ENCODE peak calls at places on chromosomes 11 and 22, in five cellular contexts. M, I, V, J and U are unnamed samples.

GRCh38 chr11:65366340-65366773 is 11.8 kb downstream of the TIGD3 start:
- DNase-seq in M (peak), I (peak), V (peak), J (peak), U (peak)

GRCh38 chr22:36587289-36588154 is 58.6 kb upstream of the EIF3D start:
- DNase-seq in M (no peak), I (no peak), V (peak), J (no peak), U (no peak)

GRCh38 chr11:109940816-109941215 is 152.4 kb upstream of the ZC3H12C start:
- DNase-seq in M (no peak), I (no peak), V (peak), J (no peak), U (no peak)

GRCh38 chr11:77109236-77110019 is 6.8 kb downstream of the OMP start:
- DNase-seq in M (no peak), I (no peak), V (peak), J (no peak), U (no peak)

GRCh38 chr11:4459470-4459869 is 10.4 kb downstream of the OR52K2 start:
- DNase-seq in M (no peak), I (no peak), V (no peak), J (no peak), U (no peak)

GRCh38 chr22:32329202-32329645 is 28.4 kb upstream of the RFPL3 start:
- DNase-seq in M (no peak), I (no peak), V (no peak), J (no peak), U (no peak)

GRCh38 chr11:495537-495931 is 11.5 kb downstream of the RNH1 start:
- DNase-seq in M (no peak), I (no peak), V (no peak), J (no peak), U (no peak)

GRCh38 chr11:67629386-67630229 is at the start of gene NUDT8:
- DNase-seq in M (peak), I (peak), V (peak), J (peak), U (peak)

GRCh38 chr11:35978173-35978572 is 34.3 kb downstream of the LDLRAD3 start:
- DNase-seq in M (no peak), I (no peak), V (no peak), J (no peak), U (no peak)

GRCh38 chr11:8744423-8744822 is 61.8 kb downstream of the RPL27A start:
- DNase-seq in M (no peak), I (no peak), V (no peak), J (no peak), U (no peak)

GRCh38 chr22:22546490-22546889 is 12.6 kb downstream of the PRAME start:
- DNase-seq in M (no peak), I (no peak), V (peak), J (no peak), U (no peak)

GRCh38 chr22:19566599-19567382 is 42.6 kb upstream of the CLDN5 start:
- DNase-seq in M (no peak), I (no peak), V (no peak), J (no peak), U (no peak)

GRCh38 chr11:34154059-34154875 is 48.8 kb downstream of the NAT10 start:
- DNase-seq in M (no peak), I (no peak), V (no peak), J (no peak), U (peak)

GRCh38 chr22:39368402-39368801 is 18.6 kb downstream of the SYNGR1 start:
- DNase-seq in M (no peak), I (no peak), V (no peak), J (no peak), U (no peak)

GRCh38 chr11:70716986-70717775 is 318.9 kb downstream of the CTTN start:
- DNase-seq in M (no peak), I (no peak), V (no peak), J (no peak), U (no peak)

GRCh38 chr22:46500201-46500600 is 37.2 kb downstream of the CELSR1 start:
- DNase-seq in M (no peak), I (no peak), V (no peak), J (no peak), U (no peak)

GRCh38 chr22:31271026-31271425 is 21.3 kb downstream of the PIK3IP1 start:
- DNase-seq in M (no peak), I (no peak), V (no peak), J (no peak), U (no peak)

GRCh38 chr11:40162901-40163300 is 1296.6 kb downstream of the LRRC4C start:
- DNase-seq in M (no peak), I (no peak), V (no peak), J (no peak), U (no peak)

GRCh38 chr11:121615506-121615905 is 162.7 kb upstream of the SORL1-AS1 start:
- DNase-seq in M (no peak), I (no peak), V (peak), J (no peak), U (no peak)

GRCh38 chr11:106950067-106950491 is 68.2 kb downstream of the GUCY1A2 start:
- DNase-seq in M (peak), I (no peak), V (no peak), J (no peak), U (no peak)

GRCh38 chr11:46285594-46286033 is 8.2 kb downstream of the CREB3L1 start:
- DNase-seq in M (no peak), I (no peak), V (peak), J (no peak), U (no peak)

GRCh38 chr11:128734439-128735224 is 40.8 kb downstream of the FLI1 start:
- DNase-seq in M (peak), I (no peak), V (no peak), J (no peak), U (no peak)

GRCh38 chr22:19853879-19854777 is 546 bp downstream of the GNB1L start:
- DNase-seq in M (peak), I (peak), V (peak), J (peak), U (peak)

GRCh38 chr11:72760543-72761400 is 8.6 kb upstream of the ARAP1 start:
- DNase-seq in M (no peak), I (no peak), V (peak), J (no peak), U (no peak)

GRCh38 chr11:72766152-72766902 is 14.1 kb upstream of the ARAP1 start:
- DNase-seq in M (no peak), I (no peak), V (no peak), J (no peak), U (no peak)

GRCh38 chr11:72764503-72764902 is 12.3 kb upstream of the ARAP1 start:
- DNase-seq in M (no peak), I (no peak), V (no peak), J (no peak), U (no peak)

GRCh38 chr11:72762641-72763304 is 10.6 kb upstream of the ARAP1 start:
- DNase-seq in M (peak), I (no peak), V (no peak), J (peak), U (peak)

GRCh38 chr11:72763823-72764222 is 11.6 kb upstream of the ARAP1 start:
- DNase-seq in M (no peak), I (no peak), V (no peak), J (no peak), U (no peak)
- TF ChIP-seq CTCF in M (no peak), I (no peak), V (no peak), J (no peak), U (no peak)

DNA sequence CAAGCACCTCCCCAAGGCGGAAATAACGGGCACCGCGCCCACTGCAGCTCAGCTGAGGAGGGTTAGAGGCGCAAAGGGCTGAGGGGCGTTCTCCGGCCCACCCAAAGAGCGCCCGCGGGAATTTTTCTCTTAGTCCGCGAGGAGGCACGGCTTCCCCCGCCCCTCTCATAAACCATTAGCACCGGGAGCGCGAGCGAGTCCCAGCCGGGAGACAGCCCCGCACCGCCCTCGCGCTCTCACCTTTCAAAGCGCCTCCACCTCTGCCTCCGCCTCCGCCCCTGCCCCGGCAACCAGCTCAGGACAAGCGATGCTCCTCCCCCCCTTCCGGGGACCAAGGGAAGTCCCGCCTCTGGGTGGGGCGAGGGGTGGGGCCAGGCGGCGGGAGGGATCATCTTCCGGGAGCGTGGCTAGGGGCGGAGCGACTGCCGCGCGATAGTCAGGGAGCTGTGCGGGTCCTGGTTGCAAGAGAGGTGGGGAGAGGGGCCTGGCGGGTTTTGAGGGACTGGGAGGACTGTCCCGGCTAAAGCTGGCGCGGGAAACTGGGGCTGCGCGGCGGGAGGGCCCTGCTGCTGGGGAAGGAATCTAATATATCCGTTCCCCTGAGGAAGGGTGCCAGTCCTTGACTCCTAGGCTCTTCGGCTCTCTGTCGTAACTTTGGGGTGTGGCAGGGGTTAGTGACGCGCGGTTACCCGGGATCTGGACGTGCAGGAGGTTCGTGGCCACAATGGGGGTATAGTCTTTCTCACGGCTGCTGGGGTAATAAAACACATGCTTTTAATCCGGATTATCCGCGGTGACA is at the start of the genes CCDC82 and JRKL:
- DNase-seq in M (peak), I (peak), V (peak), J (peak), U (peak)
- TF ChIP-seq CTCF in M (no peak), I (no peak), V (no peak), J (no peak), U (no peak)

DNA sequence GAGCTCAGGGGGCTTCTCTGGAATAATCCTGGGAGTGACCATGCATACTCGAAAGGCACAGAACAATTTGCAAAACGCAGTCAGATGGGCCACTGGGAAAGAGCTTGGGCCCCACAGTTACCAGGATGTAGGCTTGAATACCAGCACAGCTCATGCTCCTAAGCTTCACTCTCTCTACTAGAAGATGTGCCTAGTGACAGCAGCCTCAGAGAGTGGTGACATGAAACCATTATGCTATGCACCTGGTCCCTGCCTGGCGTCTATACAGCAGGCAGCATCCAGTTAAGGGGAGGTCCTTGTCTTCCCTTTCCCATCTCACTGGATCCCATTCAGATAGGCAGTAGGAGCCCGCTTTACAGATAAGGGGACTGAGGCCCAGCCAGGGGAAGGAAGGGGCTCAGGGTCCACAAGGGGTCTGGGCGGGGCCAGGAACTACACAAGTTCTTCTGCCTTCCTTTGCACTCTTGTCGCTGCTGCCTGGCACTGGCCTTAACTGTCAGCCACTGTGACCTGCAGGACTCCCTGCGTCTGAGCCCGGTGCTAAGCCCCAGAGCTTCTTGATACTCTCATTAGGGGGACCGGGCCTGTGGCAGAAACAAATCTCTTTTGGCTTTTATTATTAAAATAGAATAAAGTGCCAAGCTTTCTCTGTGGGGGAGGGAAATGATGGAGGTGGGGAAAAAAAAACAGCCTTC is 21.2 kb upstream of the RASD2 start:
- DNase-seq in M (no peak), I (no peak), V (no peak), J (no peak), U (no peak)
- TF ChIP-seq CTCF in M (no peak), I (no peak), V (no peak), J (no peak), U (no peak)

DNA sequence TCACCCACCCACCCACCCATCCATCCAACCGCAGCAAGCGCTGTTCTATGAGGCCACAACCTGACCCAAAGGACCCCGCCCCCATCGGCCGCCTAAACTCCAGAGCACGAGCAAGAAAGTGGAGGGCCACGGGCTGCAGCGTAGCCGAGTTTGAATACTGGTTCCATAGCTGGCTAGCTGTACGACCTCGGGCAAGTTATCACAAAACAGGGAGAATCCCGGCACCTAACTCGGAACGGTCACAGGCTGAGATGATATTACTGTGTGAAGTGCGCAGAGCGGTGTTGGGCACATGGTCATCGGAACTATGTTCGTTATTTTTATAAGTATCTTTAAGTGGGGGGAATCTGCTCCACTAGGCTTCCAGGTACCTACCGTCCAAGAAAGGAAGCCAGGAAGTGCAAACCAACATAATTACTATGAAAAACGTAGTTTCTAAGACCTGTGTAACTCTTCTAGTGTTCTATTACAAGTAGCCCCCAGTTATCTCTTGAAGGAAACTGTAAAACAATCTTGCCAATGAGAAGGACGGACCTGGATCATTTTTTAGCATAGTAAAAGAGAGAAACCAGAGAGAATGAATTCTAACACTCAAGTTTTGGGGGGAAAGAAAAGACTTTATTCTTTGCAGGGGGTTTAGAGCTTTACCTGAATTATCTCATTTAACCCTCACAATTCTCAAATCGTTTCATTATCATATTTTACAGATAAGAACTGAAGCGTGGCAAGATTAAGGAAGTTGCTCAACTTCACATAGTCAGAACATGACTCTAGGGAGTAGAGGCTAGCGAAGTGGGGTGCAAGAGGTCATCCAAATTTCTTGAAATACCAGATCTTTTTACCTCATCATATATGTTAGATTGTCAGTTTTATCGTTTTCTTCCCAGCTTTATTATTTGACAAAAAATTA is 671 bp upstream of the BUD13 start:
- DNase-seq in M (no peak), I (no peak), V (no peak), J (no peak), U (peak)
- TF ChIP-seq CTCF in M (no peak), I (no peak), V (no peak), J (no peak), U (no peak)

DNA sequence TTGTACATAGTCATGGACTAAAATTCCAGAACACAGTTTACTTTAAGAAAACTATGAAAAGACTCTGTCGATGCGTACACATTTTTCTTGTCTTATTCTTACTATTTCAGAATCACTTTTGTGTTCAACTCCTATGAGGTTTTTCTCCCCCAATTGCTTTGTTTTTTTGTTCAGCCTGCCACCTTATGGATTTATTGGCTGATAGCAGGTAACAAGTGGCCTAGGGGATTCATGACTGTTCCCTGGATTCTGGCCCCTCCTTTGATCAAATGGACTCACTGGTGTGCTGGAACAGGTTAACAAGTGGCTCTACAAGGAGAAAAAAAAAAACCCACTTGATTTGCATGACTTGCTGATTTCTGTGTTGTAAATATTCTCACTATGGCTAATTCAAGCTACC is 10.6 kb downstream of the MMP20 start:
- DNase-seq in M (no peak), I (no peak), V (no peak), J (no peak), U (no peak)
- TF ChIP-seq CTCF in M (peak), I (no peak), V (no peak), J (peak), U (peak)

DNA sequence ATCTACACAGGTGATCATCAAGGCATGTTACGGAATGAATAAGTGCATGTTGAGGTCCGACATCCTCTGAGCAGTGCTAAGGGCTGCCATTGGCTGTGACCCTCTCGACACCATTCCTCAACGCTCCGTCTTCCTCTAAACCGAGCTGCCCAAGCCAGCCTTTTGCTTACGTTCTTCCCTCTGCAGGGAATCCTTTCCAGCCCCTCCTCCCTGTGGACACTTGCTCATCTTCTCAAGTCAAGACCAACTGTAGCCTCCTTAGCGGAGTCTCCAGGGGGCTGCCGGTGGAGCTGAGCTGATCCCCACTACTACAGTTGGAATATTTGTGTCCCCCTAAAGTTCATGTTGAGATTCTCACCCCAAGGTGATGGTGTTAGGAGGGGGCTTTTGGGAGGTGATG is 781.0 kb downstream of the TBC1D22A start:
- DNase-seq in M (no peak), I (no peak), V (no peak), J (no peak), U (no peak)
- TF ChIP-seq CTCF in M (no peak), I (no peak), V (no peak), J (no peak), U (no peak)

GRCh38 chr11:19116971-19117759 is at the start of gene ZDHHC13:
- DNase-seq in M (peak), I (peak), V (peak), J (peak), U (peak)
- TF ChIP-seq CTCF in M (peak), I (no peak), V (peak), J (peak), U (peak)

DNA sequence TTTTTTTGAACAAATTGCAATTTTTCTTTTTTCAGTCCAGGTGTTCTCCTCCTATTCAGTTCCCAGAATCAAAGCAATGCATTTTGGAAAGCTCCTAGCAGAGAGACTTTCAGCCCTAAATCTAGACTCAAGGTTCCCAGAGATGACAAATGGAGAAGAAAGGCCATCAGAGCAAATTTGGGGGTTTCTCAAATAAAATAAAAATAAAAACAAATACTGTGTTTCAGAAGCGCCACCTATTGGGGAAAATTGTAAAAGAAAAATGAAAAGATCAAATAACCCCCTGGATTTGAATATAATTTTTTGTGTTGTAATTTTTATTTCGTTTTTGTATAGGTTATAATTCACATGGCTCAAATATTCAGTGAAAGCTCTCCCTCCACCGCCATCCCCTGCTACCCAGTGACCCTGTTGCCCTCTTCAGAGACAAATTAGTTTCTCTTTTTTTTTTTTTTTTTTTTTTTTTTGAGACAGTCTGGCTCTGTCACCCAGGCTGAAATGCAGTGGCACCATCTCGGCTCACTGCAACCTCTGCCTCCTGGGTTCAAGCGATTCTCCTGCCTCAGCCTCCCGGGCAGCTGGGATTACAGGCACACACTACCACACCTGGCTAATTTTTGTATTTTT is 6.2 kb upstream of the UBE4A start:
- DNase-seq in M (peak), I (no peak), V (peak), J (peak), U (peak)
- TF ChIP-seq CTCF in M (peak), I (peak), V (peak), J (peak), U (peak)

DNA sequence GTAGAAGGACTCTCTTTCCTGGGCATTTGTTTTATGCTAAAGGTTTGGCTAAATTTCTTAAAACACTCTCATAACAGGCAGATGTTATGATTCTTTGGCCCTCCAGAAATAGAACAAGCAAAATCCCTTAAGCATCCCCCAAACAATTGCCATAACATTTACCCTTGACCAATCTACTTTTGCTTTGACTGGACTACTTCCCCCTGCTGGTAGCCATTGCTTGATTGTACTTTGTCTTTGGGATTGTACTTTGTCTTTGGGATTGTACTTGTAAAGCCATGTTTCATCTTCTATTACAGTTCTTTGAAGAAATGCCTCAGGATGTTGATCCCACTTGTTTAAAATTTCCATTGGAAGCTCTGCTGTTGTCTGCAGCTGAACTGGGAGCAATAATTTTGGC is 53.3 kb upstream of the GLYAT start:
- DNase-seq in M (no peak), I (no peak), V (no peak), J (no peak), U (no peak)
- TF ChIP-seq CTCF in M (peak), I (no peak), V (no peak), J (peak), U (no peak)

GRCh38 chr11:45211732-45212131 is 65.3 kb downstream of the PRDM11 start:
- DNase-seq in M (no peak), I (no peak), V (no peak), J (no peak), U (no peak)
- TF ChIP-seq CTCF in M (no peak), I (no peak), V (peak), J (no peak), U (no peak)